ENCODE peak calls at places on chromosomes 6 and 20, in six cellular contexts. J is body of pancreas, I is heart left ventricle, V is IMR-90, N is right lobe of liver, Q is HCT116. H is an unnamed sample.
A peak's percentile ranks its signal among the peaks of the same experiment; 100 is the strongest.

GRCh38 chr6:100796049-100796823 is 84.9 kb downstream of the ASCC3 start:
- ATAC-seq in Q (no peak), N (no peak), V (no peak), J (no peak), I (no peak), H (no peak)

GRCh38 chr6:126657556-126658129 is 317.7 kb downstream of the CENPW start:
- ATAC-seq in J (peak; percentile 62), N (peak; percentile 74), Q (peak; percentile 67), I (no peak), V (peak; percentile 62), H (no peak)

GRCh38 chr20:46838002-46838401 is 56.6 kb upstream of the EYA2 start:
- ATAC-seq in Q (peak; percentile 61), V (no peak), J (no peak), I (no peak), N (no peak), H (no peak)

GRCh38 chr20:1286267-1287036 is 20.4 kb downstream of the SNPH start:
- ATAC-seq in J (no peak), I (no peak), N (no peak), Q (no peak), V (no peak), H (no peak)

GRCh38 chr6:87784690-87785089 is 82.7 kb upstream of the AKIRIN2 start:
- ATAC-seq in Q (no peak), V (no peak), J (no peak), I (no peak), N (peak; percentile 87), H (no peak)

GRCh38 chr6:3299221-3299620 is 40.5 kb downstream of the PSMG4 start:
- ATAC-seq in Q (no peak), I (no peak), J (no peak), V (no peak), N (no peak), H (no peak)

GRCh38 chr6:53706525-53706924 is 41.0 kb upstream of the KLHL31 start:
- ATAC-seq in Q (no peak), J (no peak), I (no peak), N (no peak), V (no peak), H (no peak)

GRCh38 chr6:34272022-34272926 is 23.5 kb upstream of the SMIM29 start:
- ATAC-seq in Q (peak; percentile 70), I (no peak), J (no peak), N (peak; percentile 68), V (no peak), H (no peak)

GRCh38 chr6:163761491-163761890 is 347.0 kb downstream of the QKI start:
- ATAC-seq in Q (no peak), J (no peak), V (no peak), N (no peak), I (no peak), H (no peak)

DNA sequence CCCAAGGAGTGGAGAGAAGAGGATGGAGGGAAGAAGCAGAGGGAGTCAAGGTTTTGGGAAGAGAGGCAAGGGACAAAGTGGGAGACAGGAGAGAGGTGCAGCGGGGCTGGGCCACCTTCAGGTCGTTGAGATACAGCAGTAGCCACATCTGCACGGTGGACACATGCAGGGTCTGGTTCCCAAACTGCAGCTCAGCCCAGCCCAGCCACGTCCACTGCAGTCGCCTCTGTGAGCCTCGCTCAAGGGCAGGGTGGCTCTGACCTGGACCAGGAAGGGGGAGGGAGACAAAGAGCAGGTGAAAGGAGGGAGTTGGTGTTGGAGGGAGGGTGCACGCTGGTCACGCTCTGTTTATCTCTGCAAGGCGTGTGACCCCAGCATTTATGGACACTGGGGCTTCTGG is 14.9 kb downstream of the CUL7 start:
- ATAC-seq in J (no peak), I (no peak), Q (no peak), V (no peak), N (no peak), H (no peak)
- TF ChIP-seq POLR2A in J (no peak), I (no peak), Q (no peak), V (no peak), N (no peak), H (no peak)

GRCh38 chr6:17940151-17940791 is 47.2 kb downstream of the KIF13A start:
- ATAC-seq in Q (no peak), I (no peak), V (no peak), J (no peak), N (no peak), H (no peak)
- H3K4me3 ChIP-seq in Q (no peak overlapping the region), I (no peak overlapping the region), V (no peak overlapping the region), J (no peak overlapping the region), N (no peak overlapping the region), H (no peak overlapping the region)

DNA sequence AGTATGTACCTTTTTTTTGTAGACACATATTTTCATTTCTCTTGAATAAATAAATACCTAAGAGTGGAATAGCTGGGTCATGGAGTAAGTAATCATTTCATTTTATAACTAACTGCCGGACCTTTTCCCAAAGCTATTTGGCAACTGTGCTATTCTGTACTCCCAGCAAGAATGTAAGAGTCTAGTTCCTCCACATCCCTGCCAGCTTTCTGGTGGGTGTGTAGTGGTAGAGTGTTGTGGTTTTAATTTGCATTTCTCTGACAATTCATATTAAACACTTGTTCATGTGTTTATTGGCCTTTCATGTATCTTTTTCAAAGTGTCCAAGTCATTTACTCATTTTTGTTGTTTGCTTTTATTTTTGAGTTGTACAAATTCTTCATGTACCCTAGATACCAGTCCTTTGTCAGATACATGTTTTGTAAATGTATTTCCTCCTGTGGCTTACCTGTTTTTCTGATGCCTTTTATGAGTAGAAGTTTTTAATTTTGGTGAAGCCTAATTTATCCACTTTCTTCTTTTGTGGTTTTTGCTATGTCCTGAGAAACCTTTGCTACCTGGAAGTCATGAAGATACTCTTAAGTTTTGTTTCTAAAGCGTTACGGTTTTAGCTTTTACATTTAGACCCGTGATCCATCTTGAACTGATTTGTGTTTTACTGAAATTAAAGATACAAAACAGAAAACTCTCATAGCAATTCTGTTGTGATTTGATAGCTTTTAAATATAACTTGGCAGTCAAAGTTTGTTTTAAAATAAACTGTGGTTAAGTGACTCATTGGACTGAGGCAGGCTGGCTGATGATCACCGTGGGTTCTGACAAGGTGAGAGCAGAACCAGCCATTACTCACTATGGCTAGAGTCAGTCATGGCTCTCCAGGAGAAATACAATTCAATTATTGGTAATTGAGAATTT is 7.9 kb downstream of the MYLIP start:
- ATAC-seq in J (peak; percentile 72), V (peak; percentile 89), N (no peak), I (peak; percentile 87), Q (peak; percentile 84), H (no peak)
- TF ChIP-seq POLR2A in J (no peak), V (no peak), N (no peak), I (no peak), Q (no peak), H (no peak)

GRCh38 chr6:166009385-166010031 is 158.1 kb downstream of the TBXT start:
- ATAC-seq in J (no peak), I (no peak), V (no peak), Q (no peak), N (no peak), H (no peak)

GRCh38 chr6:166006593-166007301 is 160.9 kb downstream of the TBXT start:
- ATAC-seq in J (no peak), N (no peak), I (no peak), Q (no peak), V (peak; percentile 15), H (no peak)

GRCh38 chr6:166008441-166009369 is 158.9 kb downstream of the TBXT start:
- ATAC-seq in J (no peak), I (no peak), N (no peak), V (peak; percentile 54), Q (no peak), H (peak; percentile 22)

GRCh38 chr6:166005846-166006592 is 161.6 kb downstream of the TBXT start:
- ATAC-seq in N (no peak), V (peak; percentile 65), Q (no peak), I (peak; percentile 89), J (peak; percentile 75), H (peak; percentile 77)

DNA sequence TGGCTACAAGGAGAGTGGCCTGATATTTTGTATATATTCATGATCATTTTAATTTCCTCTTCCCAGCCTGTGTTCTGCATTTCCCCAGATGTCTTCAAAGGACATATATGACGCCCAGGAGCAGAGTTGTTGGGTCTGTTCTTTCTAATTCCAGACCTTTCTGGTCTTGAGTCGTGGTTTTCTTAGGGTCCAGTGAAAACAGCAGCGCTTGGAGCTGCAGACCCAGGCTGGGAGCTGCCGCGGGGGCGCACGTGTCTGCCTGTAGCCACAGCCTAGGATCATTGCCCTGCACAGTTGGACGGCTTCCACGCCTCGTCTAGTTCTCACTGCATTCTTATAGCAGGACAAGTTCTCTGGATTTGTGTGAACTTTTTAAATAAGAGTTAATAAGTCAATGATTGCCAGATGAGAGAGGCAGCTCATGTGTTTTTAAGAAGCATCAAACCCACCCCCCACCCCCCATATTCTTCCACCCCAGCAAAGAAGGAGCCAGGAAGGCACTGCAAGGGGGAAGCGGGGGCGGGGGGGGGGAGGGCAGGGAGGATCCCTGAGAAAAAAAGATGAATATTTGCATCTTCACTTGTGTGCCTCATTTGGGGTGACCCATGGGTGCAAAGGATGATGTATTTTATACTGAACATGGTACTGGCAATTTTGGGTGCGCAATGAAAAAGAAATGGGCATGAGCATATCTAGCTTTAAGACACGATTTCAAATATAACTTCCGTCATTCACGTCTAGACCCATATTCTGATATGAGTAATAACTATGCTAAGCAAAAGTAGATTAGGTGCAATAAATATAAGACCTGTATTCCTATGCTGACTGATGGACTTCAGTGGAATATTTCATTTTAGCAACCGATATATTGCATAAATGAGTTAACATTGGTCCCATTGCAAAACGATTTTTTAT is 160.0 kb downstream of the TBXT start:
- ATAC-seq in I (peak; percentile 29), J (no peak), Q (no peak), V (peak; percentile 5), N (peak; percentile 23), H (no peak)
- H3K4me3 ChIP-seq in I (peak overlapping the region; percentile 39), J (no peak overlapping the region), Q (no peak overlapping the region), V (no peak overlapping the region), N (no peak overlapping the region), H (peak overlapping the region; percentile 49)

GRCh38 chr6:154733610-154734379 is 579 bp downstream of the SCAF8 start:
- ATAC-seq in V (peak; percentile 94), J (peak; percentile 94), N (peak; percentile 93), I (peak; percentile 96), Q (peak; percentile 89), H (peak; percentile 96)
- TF ChIP-seq POLR2A in V (peak; percentile 96), J (peak; percentile 70), N (peak; percentile 90), I (no peak), Q (no peak), H (no peak)

GRCh38 chr6:83138118-83138722 is 54.8 kb downstream of the PGM3 start:
- ATAC-seq in Q (no peak), I (no peak), J (no peak), N (no peak), V (no peak), H (no peak)
- H3K4me3 ChIP-seq in Q (no peak overlapping the region), I (no peak overlapping the region), J (no peak overlapping the region), N (no peak overlapping the region), V (no peak overlapping the region), H (no peak overlapping the region)

DNA sequence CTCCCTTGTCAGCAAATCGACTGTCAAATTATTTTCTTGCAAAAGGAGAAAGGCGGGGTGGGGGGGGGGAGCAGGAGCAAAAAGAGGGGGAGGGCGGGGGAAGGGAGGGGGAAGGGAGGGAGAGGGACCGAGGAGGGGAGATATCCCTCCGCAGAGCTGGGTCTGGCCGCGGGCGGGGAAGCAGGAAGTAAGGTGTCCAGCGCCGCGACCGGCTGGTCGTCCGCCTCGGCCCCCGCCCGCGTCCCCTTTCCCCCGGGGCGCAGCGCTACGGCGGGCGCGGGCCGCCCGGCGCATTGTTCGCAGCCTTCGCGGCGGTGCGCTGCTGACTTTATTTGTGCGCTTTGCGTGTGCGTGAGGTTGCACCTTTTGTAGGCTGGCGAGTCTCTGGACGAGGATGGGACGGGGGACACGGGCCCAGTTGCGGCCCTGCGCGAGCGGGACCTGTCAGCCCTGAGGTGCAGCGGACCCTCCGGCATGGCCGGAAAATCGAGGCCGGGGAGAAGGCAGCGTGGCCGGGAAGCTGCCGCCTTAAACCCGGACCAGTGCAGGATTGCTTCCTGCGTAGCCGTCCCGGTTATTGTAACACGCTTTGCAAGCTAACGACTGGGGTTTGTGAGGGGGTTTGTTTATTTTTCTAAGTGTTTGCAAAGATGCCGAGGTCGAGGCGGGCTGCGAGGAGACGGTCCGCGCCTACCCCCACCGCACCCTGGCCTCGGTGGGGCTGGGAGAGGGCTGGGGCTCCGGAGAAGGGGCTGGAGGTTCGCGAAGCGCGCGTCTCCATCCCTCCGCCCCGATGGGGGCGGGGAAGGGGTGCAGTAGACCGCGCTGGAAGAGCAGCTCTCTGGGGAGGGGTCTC is 673 bp upstream of the TRERF1 start:
- ATAC-seq in V (peak; percentile 56), N (peak; percentile 41), Q (peak; percentile 66), I (peak; percentile 61), J (peak; percentile 62), H (peak; percentile 57)
- TF ChIP-seq POLR2A in V (peak; percentile 31), N (no peak), Q (peak; percentile 33), I (no peak), J (peak; percentile 41), H (peak; percentile 71)